ENCODE peak calls at places on chromosomes 3 and 15, in four cellular contexts. S, K, P and Z are unnamed samples.

GRCh38 chr3:45154641-45155147 is 8.5 kb upstream of the CDCP1 start:
- DNase-seq in S (no peak), K (peak; percentile 69), P (no peak), Z (no peak)

GRCh38 chr15:40259021-40259420 is 20.2 kb downstream of the PAK6 start:
- DNase-seq in S (no peak), K (no peak), P (no peak), Z (no peak)

GRCh38 chr3:3127432-3128010 is 781 bp downstream of the TRNT1 start:
- DNase-seq in S (no peak), K (peak; percentile 11), P (no peak), Z (peak; percentile 38)

GRCh38 chr3:190059242-190059590 is 61.5 kb downstream of the P3H2 start:
- DNase-seq in S (no peak), K (peak; percentile 74), P (no peak), Z (no peak)

GRCh38 chr15:20645956-20646355 is 104.4 kb upstream of the GOLGA6L6 start:
- DNase-seq in S (no peak), K (no peak), P (no peak), Z (no peak)

GRCh38 chr3:31093608-31093990 is 199.1 kb upstream of the GADL1 start:
- DNase-seq in S (no peak), K (no peak), P (no peak), Z (no peak)

GRCh38 chr15:55270301-55270700 is 19.3 kb downstream of the RAB27A start:
- DNase-seq in S (no peak), K (no peak), P (no peak), Z (no peak)

GRCh38 chr3:195114786-195115597 is 156.0 kb downstream of the XXYLT1 start:
- DNase-seq in S (no peak), K (no peak), P (no peak), Z (no peak)

GRCh38 chr3:178748874-178749273 is 212.6 kb downstream of the KCNMB2 start:
- DNase-seq in S (no peak), K (no peak), P (no peak), Z (no peak)

GRCh38 chr3:64392001-64392400 is 166.7 kb upstream of the PRICKLE2 start:
- DNase-seq in S (no peak), K (peak; percentile 31), P (no peak), Z (no peak)

GRCh38 chr15:75669879-75670212 is 22.1 kb downstream of the SNX33 start:
- DNase-seq in S (no peak), K (no peak), P (no peak), Z (no peak)
- H3K27ac ChIP-seq in S (no peak overlapping the region), K (no peak overlapping the region), P (no peak overlapping the region), Z (no peak overlapping the region)

GRCh38 chr3:50493623-50494022 is 9.8 kb downstream of the CACNA2D2 start:
- DNase-seq in S (no peak), K (no peak), P (no peak), Z (no peak)

GRCh38 chr3:50493086-50493485 is 10.3 kb downstream of the CACNA2D2 start:
- DNase-seq in S (no peak), K (no peak), P (no peak), Z (no peak)

GRCh38 chr3:50491023-50491422 is 12.4 kb downstream of the CACNA2D2 start:
- DNase-seq in S (no peak), K (no peak), P (no peak), Z (no peak)

GRCh38 chr3:50494136-50494535 is 9.3 kb downstream of the CACNA2D2 start:
- DNase-seq in S (no peak), K (no peak), P (no peak), Z (no peak)

DNA sequence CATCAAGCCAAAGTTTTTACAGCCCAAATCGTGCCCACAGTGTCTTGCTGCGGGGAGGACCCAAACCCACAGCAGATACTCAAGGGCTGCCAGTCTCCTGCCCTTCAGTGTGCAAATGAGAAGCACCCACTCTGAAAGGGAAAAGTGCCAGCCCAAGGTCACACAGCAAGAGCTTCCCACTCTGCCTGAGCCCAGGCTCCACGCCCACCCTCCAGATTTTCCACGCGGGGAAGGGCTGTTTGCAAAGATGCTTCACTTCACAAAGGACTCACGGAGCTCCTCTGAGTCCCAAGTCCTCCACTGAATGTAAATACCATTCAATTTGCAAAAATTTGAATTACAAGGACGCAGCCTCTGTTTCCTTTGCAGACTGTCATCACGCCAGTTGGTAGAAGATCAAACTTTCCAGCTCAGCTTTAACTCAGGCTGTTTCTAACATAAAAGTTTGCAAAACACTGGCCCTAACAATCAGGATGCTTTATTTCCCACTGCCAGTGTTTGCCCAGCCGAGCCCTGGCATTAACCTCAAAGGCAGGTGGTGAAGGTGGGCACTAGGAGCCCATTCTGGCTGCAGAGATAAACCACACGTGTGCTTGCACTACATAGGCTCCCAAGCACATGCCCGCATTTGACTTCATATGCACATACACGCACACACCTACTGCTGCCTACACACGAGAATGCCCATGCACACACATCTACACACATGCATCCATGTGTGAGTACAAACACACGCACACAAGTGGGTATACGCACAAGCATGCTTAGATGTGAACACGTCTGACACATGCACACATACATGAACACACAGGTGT is 7.6 kb downstream of the CACNA2D2 start:
- DNase-seq in S (no peak), K (no peak), P (no peak), Z (no peak)
- H2BK15ac ChIP-seq in S (no peak overlapping the region), K (no peak overlapping the region), P (no peak overlapping the region), Z (no peak overlapping the region)

GRCh38 chr15:31483053-31483923 is 156.7 kb downstream of the KLF13 start:
- DNase-seq in S (no peak), K (no peak), P (peak; percentile 36), Z (no peak)

GRCh38 chr15:31484369-31484951 is 157.8 kb downstream of the KLF13 start:
- DNase-seq in S (no peak), K (no peak), P (peak; percentile 34), Z (no peak)

GRCh38 chr15:31484986-31485385 is 158.4 kb downstream of the KLF13 start:
- DNase-seq in S (no peak), K (no peak), P (peak; percentile 13), Z (no peak)

GRCh38 chr15:31485431-31485830 is 158.8 kb downstream of the KLF13 start:
- DNase-seq in S (no peak), K (no peak), P (peak; percentile 18), Z (no peak)

DNA sequence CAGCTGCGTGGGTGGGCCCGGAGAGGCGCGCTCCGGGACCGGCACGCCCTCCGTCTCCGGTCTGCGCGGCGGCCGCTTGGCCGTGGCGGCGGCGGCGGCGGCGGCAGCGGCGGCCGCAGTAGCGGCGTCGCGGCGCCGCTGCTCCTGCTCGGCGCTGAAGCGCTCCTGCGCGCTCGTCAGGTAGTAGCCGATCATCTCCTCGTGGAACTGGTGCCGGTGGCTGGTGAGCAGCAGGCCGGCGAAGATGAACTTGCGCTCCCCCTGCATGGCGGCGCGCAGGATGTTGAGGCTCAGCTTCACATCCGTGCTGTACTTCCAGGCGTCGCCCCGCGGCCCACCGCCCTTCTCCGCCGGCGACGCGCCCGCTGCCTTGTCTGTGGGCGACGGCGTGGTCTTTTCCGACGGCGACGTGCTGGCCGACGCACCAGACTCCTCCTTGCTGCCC is 157.3 kb downstream of the KLF13 start:
- DNase-seq in S (no peak), K (no peak), P (peak; percentile 36), Z (peak; percentile 45)
- H3K27me3 ChIP-seq in S (peaks cover 4% of the 10 kb centered on the region), K (peaks cover 36% of the 10 kb centered on the region), P (peaks cover 21% of the 10 kb centered on the region), Z (peaks cover 11% of the 10 kb centered on the region)

DNA sequence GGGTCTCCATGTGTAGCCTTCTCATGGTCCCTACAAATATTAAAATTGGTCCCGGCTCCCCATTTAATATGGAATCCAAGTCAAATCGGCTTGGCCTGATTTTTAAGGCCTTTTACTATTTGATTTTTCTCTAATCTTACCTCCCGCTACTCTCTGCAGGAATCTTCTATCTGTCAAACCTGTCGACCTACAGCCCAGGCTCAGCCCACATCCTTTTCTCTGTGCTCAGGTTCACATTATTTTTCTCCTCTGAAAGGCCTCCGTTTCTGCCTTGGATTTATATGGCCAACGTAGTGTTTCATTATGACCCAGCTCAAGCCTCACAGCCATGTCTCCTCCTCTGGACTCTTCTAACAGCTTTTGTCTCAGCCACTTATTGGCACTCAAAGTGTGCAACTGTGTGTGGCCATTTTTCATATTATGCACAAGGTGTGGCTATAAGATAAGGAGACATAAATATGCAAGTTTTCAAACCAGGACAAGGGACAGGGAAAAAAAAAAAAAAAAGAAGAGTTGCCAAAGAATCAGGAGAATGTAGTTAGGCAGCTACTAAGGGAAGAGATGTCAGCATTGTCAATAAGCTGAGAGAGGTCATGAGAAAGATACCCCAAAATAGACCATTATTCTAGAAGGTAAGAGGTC is 2.1 kb upstream of the GLCE start:
- DNase-seq in S (no peak), K (no peak), P (no peak), Z (no peak)
- H3K27ac ChIP-seq in S (no peak overlapping the region), K (no peak overlapping the region), P (no peak overlapping the region), Z (no peak overlapping the region)

GRCh38 chr3:197539651-197540051 is 16.1 kb downstream of the BDH1 start:
- DNase-seq in S (no peak), K (no peak), P (no peak), Z (no peak)
- H2BK15ac ChIP-seq in S (no peak overlapping the region), K (no peak overlapping the region), P (no peak overlapping the region), Z (no peak overlapping the region)

GRCh38 chr15:74221399-74222230 is 14.5 kb upstream of the CCDC33 start:
- DNase-seq in S (no peak), K (no peak), P (no peak), Z (no peak)

GRCh38 chr15:74218172-74218885 is 15.7 kb upstream of the STRA6 start:
- DNase-seq in S (no peak), K (no peak), P (no peak), Z (no peak)

GRCh38 chr15:74222705-74223104 is 13.4 kb upstream of the CCDC33 start:
- DNase-seq in S (no peak), K (no peak), P (no peak), Z (no peak)

GRCh38 chr15:74222231-74222511 is 14.0 kb upstream of the CCDC33 start:
- DNase-seq in S (no peak), K (no peak), P (no peak), Z (no peak)

GRCh38 chr15:74220475-74221248 is 15.5 kb upstream of the CCDC33 start:
- DNase-seq in S (no peak), K (no peak), P (no peak), Z (no peak)
- H3K27me3 ChIP-seq in S (no peaks in the 10 kb centered on the region), K (peaks cover 64% of the 10 kb centered on the region), P (peaks cover 28% of the 10 kb centered on the region), Z (peaks cover 9% of the 10 kb centered on the region)

DNA sequence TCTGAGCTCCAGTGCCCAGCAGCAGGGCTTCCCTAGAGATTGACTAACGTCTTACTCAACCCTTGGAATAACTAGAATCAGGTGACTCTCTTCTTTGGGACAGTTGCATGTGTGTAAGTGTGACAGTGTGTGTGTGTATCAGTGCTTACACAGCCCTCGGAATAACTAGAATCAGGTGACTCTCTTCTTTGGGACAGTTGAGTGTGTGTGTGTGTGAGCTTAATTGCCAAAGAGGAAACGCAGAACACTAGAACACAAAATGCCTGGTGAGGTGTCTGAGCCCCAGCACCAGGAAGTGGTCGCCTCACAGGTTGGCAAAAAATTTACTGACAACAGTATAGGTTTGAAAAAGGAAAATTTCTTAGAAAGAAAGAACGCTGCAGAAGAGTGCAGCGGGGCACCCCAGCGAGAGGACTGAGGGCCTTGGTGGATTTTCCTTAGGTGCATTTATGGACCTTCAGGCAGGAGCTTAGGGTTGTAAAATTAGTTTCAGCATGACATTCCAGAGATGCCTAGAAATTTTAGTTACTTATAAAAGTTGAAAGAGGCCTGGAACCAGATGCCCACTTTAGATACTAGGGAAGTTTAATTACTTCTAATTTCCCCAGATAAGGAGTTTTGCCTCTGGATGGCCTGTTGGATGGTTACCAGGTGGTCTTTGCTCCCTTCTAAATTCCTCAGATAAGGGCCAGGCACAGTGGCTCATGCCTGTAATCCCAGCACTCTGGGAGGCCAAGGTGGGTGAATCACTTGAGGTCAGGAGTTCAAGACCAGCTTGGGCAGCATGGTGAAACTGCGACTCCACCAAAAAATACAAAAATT is 3.7 kb upstream of the WDR82 start:
- DNase-seq in S (no peak), K (no peak), P (no peak), Z (peak; percentile 68)
- H3K27ac ChIP-seq in S (no peak overlapping the region), K (no peak overlapping the region), P (no peak overlapping the region), Z (no peak overlapping the region)